ENCODE peak calls at places on chromosomes 3 and 15, in four cellular contexts. One of them, this sample, is unnamed.

GRCh38 chr15:67370206-67370954 is 115.8 kb downstream of the IQCH start:
- DNase-seq in HT1080: no peak
- DNase-seq in posterior cingulate gyrus: no peak
- DNase-seq in amniotic stem cell: no peak
- DNase-seq in this sample: no peak

GRCh38 chr3:45499529-45499928 is 95.0 kb upstream of the LIMD1 start:
- DNase-seq in amniotic stem cell: no peak
- DNase-seq in HT1080: peak; percentile 17
- DNase-seq in posterior cingulate gyrus: no peak
- DNase-seq in this sample: peak; percentile 62

GRCh38 chr15:74171965-74172541 is 1.5 kb upstream of the ISLR start:
- DNase-seq in amniotic stem cell: no peak
- DNase-seq in posterior cingulate gyrus: no peak
- DNase-seq in HT1080: no peak
- DNase-seq in this sample: no peak

GRCh38 chr3:172125963-172126403 is 86.6 kb downstream of the FNDC3B start:
- DNase-seq in amniotic stem cell: peak; percentile 43
- DNase-seq in HT1080: no peak
- DNase-seq in posterior cingulate gyrus: no peak
- DNase-seq in this sample: peak; percentile 95

GRCh38 chr3:145005427-145005826 is 1033.8 kb downstream of the DIPK2A start:
- DNase-seq in posterior cingulate gyrus: no peak
- DNase-seq in HT1080: no peak
- DNase-seq in amniotic stem cell: no peak
- DNase-seq in this sample: no peak

GRCh38 chr3:98787181-98787580 is 24.0 kb downstream of the ST3GAL6 start:
- DNase-seq in amniotic stem cell: no peak
- DNase-seq in HT1080: no peak
- DNase-seq in posterior cingulate gyrus: no peak
- DNase-seq in this sample: no peak

GRCh38 chr15:41258706-41259471 is 27.8 kb downstream of the CHP1 start:
- DNase-seq in HT1080: peak; percentile 28
- DNase-seq in amniotic stem cell: no peak
- DNase-seq in posterior cingulate gyrus: no peak
- DNase-seq in this sample: peak; percentile 74

GRCh38 chr15:68822818-68823217 is 2.1 kb upstream of the ANP32A start:
- DNase-seq in amniotic stem cell: no peak
- DNase-seq in HT1080: no peak
- DNase-seq in posterior cingulate gyrus: no peak
- DNase-seq in this sample: no peak

GRCh38 chr15:93467327-93467726 is 378.3 kb upstream of the RGMA start:
- DNase-seq in HT1080: peak; percentile 46
- DNase-seq in posterior cingulate gyrus: peak; percentile 55
- DNase-seq in amniotic stem cell: no peak
- DNase-seq in this sample: no peak

GRCh38 chr3:23756206-23756840 is 49.4 kb upstream of the UBE2E1 start:
- DNase-seq in amniotic stem cell: no peak
- DNase-seq in posterior cingulate gyrus: no peak
- DNase-seq in HT1080: no peak
- DNase-seq in this sample: no peak

GRCh38 chr15:91193059-91193715 is 93.1 kb downstream of the SV2B start:
- DNase-seq in amniotic stem cell: no peak
- DNase-seq in HT1080: no peak
- DNase-seq in posterior cingulate gyrus: no peak
- DNase-seq in this sample: no peak

GRCh38 chr3:108838411-108838810 is 15.8 kb downstream of the TRAT1 start:
- DNase-seq in amniotic stem cell: no peak
- DNase-seq in posterior cingulate gyrus: no peak
- DNase-seq in HT1080: no peak
- DNase-seq in this sample: no peak

GRCh38 chr15:41806291-41807181 is 21.4 kb upstream of the JMJD7 start:
- DNase-seq in posterior cingulate gyrus: no peak
- DNase-seq in HT1080: peak; percentile 27
- DNase-seq in amniotic stem cell: no peak
- DNase-seq in this sample: no peak

GRCh38 chr15:32704343-32705076 is 13.3 kb upstream of the GREM1 start:
- DNase-seq in amniotic stem cell: no peak
- DNase-seq in HT1080: no peak
- DNase-seq in posterior cingulate gyrus: no peak
- DNase-seq in this sample: peak; percentile 59

GRCh38 chr3:30913176-30913575 is 18.7 kb upstream of the GADL1 start:
- DNase-seq in posterior cingulate gyrus: no peak
- DNase-seq in amniotic stem cell: no peak
- DNase-seq in HT1080: no peak
- DNase-seq in this sample: no peak

GRCh38 chr3:194691481-194692281 is 6.0 kb downstream of the FAM43A start:
- DNase-seq in posterior cingulate gyrus: no peak
- DNase-seq in HT1080: no peak
- DNase-seq in amniotic stem cell: no peak
- DNase-seq in this sample: peak; percentile 82

GRCh38 chr3:197124713-197125112 is 95.1 kb upstream of the MELTF start:
- DNase-seq in HT1080: no peak
- DNase-seq in amniotic stem cell: no peak
- DNase-seq in posterior cingulate gyrus: no peak
- DNase-seq in this sample: no peak

GRCh38 chr15:86772369-86773059 is 692.8 kb downstream of the AGBL1 start:
- DNase-seq in amniotic stem cell: no peak
- DNase-seq in HT1080: no peak
- DNase-seq in posterior cingulate gyrus: no peak
- DNase-seq in this sample: no peak

GRCh38 chr3:24300949-24301348 is 193.7 kb downstream of the THRB start:
- DNase-seq in HT1080: no peak
- DNase-seq in amniotic stem cell: no peak
- DNase-seq in posterior cingulate gyrus: no peak
- DNase-seq in this sample: no peak

GRCh38 chr3:15858547-15859506 is 61.0 kb upstream of the ANKRD28 start:
- DNase-seq in posterior cingulate gyrus: no peak
- DNase-seq in HT1080: peak; percentile 25
- DNase-seq in amniotic stem cell: no peak
- DNase-seq in this sample: peak; percentile 3

GRCh38 chr3:141393151-141394076 is 25.1 kb downstream of the ZBTB38 start:
- DNase-seq in amniotic stem cell: no peak
- DNase-seq in HT1080: no peak
- DNase-seq in posterior cingulate gyrus: no peak
- DNase-seq in this sample: peak; percentile 90

GRCh38 chr3:179460260-179460659 is 9.0 kb upstream of the GNB4 start:
- DNase-seq in posterior cingulate gyrus: no peak
- DNase-seq in HT1080: no peak
- DNase-seq in amniotic stem cell: no peak
- DNase-seq in this sample: no peak

GRCh38 chr3:161028485-161029018 is 76.6 kb downstream of the B3GALNT1 start:
- DNase-seq in amniotic stem cell: no peak
- DNase-seq in posterior cingulate gyrus: no peak
- DNase-seq in HT1080: no peak
- DNase-seq in this sample: no peak

GRCh38 chr15:31867536-31868442 is 162.5 kb upstream of the CHRNA7 start:
- DNase-seq in HT1080: peak; percentile 10
- DNase-seq in posterior cingulate gyrus: peak; percentile 70
- DNase-seq in amniotic stem cell: no peak
- DNase-seq in this sample: peak; percentile 20